ENCODE peak calls at places on chromosomes 5 and 9, in nine cellular contexts. G, O, Q, C, M, A, Z, J and R are unnamed samples.

GRCh38 chr5:169165052-169165451 is 135.9 kb downstream of the SLIT3 start:
- DNase-seq in O (no peak), G (no peak), C (no peak), J (no peak), Q (no peak), M (no peak), A (no peak), Z (no peak), R (no peak)

GRCh38 chr9:119601632-119602031 is 232.4 kb upstream of the BRINP1 start:
- DNase-seq in J (no peak), G (no peak), Q (no peak), A (no peak), M (no peak), O (no peak), C (no peak), Z (no peak), R (no peak)

GRCh38 chr5:115472601-115473000 is 72.0 kb downstream of the FEM1C start:
- DNase-seq in G (no peak), Z (no peak), J (no peak), M (no peak), C (no peak), Q (peak), O (no peak), A (no peak), R (peak)

GRCh38 chr5:1015545-1015944 is 6.9 kb downstream of the NKD2 start:
- DNase-seq in J (no peak), Z (no peak), C (no peak), G (no peak), A (no peak), Q (no peak), O (no peak), M (no peak), R (no peak)

GRCh38 chr5:85441138-85441537 is 1056.5 kb upstream of the EDIL3 start:
- DNase-seq in O (no peak), G (no peak), Z (no peak), M (no peak), C (no peak), A (no peak), Q (no peak), J (no peak), R (no peak)

GRCh38 chr5:135600141-135600570 is 21.4 kb upstream of the CXCL14 start:
- DNase-seq in Q (no peak), G (no peak), Z (no peak), M (no peak), J (no peak), A (no peak), O (no peak), C (no peak), R (no peak)

GRCh38 chr5:126594077-126594476 is 942 bp downstream of the ALDH7A1 start:
- DNase-seq in G (no peak), Z (no peak), J (no peak), O (no peak), C (no peak), A (peak), Q (no peak), M (no peak), R (peak)

GRCh38 chr9:124297553-124297905 is 39.8 kb downstream of the NEK6 start:
- DNase-seq in Q (no peak), G (peak), C (no peak), O (peak), J (peak), Z (no peak), A (peak), M (no peak), R (peak)

GRCh38 chr5:151471276-151471675 is 23.9 kb downstream of the SLC36A1 start:
- DNase-seq in O (no peak), C (no peak), Q (no peak), Z (no peak), J (no peak), M (no peak), G (no peak), A (no peak), R (no peak)

GRCh38 chr5:73853091-73853490 is 227.1 kb downstream of the ARHGEF28 start:
- DNase-seq in Q (no peak), G (peak), M (peak), A (peak), O (no peak), C (no peak), Z (no peak), J (no peak), R (no peak)

GRCh38 chr5:933251-933861 is 40.7 kb downstream of the TRIP13 start:
- DNase-seq in C (no peak), M (no peak), Q (no peak), J (no peak), A (no peak), G (no peak), Z (no peak), O (no peak), R (no peak)

GRCh38 chr5:42756630-42757601 is at the start of gene CCDC152:
- DNase-seq in J (no peak), Z (peak), O (no peak), M (no peak), A (no peak), C (peak), Q (no peak), G (no peak), R (peak)

GRCh38 chr5:157862183-157862851 is 3.4 kb upstream of the CLINT1 start:
- DNase-seq in M (no peak), Z (no peak), Q (no peak), C (no peak), O (no peak), G (no peak), A (no peak), J (no peak), R (no peak)

GRCh38 chr5:150000261-150000989 is at the start of the genes HMGXB3 and TIGD6:
- DNase-seq in O (peak), J (peak), G (peak), Q (peak), A (peak), M (peak), Z (peak), C (peak), R (peak)

GRCh38 chr9:84140535-84141101 is 160.0 kb downstream of the RMI1 start:
- DNase-seq in M (no peak), G (no peak), C (no peak), O (no peak), J (no peak), Z (no peak), Q (no peak), A (no peak), R (peak)

GRCh38 chr5:9502435-9502834 is 43.4 kb downstream of the SEMA5A start:
- DNase-seq in A (no peak), O (no peak), M (no peak), Q (no peak), G (no peak), Z (no peak), C (no peak), J (no peak), R (no peak)

GRCh38 chr5:180831139-180832080 is 28.8 kb upstream of the MGAT1 start:
- DNase-seq in A (peak), C (peak), G (peak), Q (peak), O (peak), Z (peak), M (no peak), J (no peak), R (peak)

GRCh38 chr5:119289413-119289812 is 66.4 kb upstream of the TNFAIP8 start:
- DNase-seq in C (no peak), M (no peak), G (no peak), Z (no peak), J (no peak), Q (no peak), A (no peak), O (no peak), R (no peak)

GRCh38 chr5:119290607-119291006 is 65.2 kb upstream of the TNFAIP8 start:
- DNase-seq in Q (no peak), J (no peak), G (no peak), A (no peak), M (no peak), O (no peak), C (no peak), Z (no peak), R (no peak)

GRCh38 chr5:119291056-119291455 is 64.8 kb upstream of the TNFAIP8 start:
- DNase-seq in G (no peak), M (no peak), A (no peak), Z (no peak), J (no peak), C (no peak), Q (no peak), O (no peak), R (no peak)

GRCh38 chr5:119288364-119289047 is 67.3 kb upstream of the TNFAIP8 start:
- DNase-seq in J (no peak), C (no peak), Q (no peak), G (no peak), M (no peak), O (no peak), A (no peak), Z (no peak), R (no peak)

DNA sequence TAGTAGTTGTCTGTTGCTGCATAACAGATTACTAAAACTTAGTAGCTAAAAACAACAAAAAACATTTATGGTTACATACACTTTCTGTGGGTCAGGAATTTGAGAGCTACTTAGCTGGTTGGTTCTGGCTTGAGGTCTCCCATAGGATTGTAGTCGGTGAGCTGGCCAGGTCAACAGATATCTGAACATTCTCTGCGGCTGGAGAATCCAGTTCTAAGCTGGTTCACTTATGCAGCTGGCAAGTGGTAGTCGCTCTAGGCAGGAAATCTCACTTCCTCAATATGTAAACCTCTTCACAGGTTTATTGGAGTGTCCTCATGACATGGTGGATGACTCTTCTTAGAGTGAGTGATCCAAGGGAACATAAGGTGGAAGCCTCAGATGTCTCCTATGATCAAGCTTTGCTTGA is 65.7 kb upstream of the TNFAIP8 start:
- DNase-seq in A (no peak), O (no peak), M (peak), Q (peak), Z (no peak), C (no peak), J (no peak), G (no peak), R (no peak)
- TF ChIP-seq REST in A (no peak), O (no peak), M (peak), Q (no peak), Z (no peak), C (no peak), J (no peak), G (no peak), R (no peak)

GRCh38 chr5:71783891-71784290 is 64.8 kb downstream of the CARTPT start:
- DNase-seq in C (no peak), A (no peak), Z (no peak), O (no peak), J (no peak), M (no peak), G (no peak), Q (no peak), R (no peak)
- H3K27ac ChIP-seq in C (no peak), A (no peak), Z (no peak), O (no peak), J (no peak), M (no peak), G (peak), Q (no peak), R (no peak)

GRCh38 chr9:90141723-90142122 is 500.9 kb downstream of the DIRAS2 start:
- DNase-seq in C (peak), J (peak), M (no peak), Q (no peak), O (no peak), A (no peak), G (peak), Z (no peak), R (peak)
- TF ChIP-seq REST in C (no peak), J (no peak), M (no peak), Q (no peak), O (no peak), A (no peak), G (no peak), Z (no peak), R (no peak)

GRCh38 chr5:172170251-172170701 is 17.7 kb downstream of the STK10 start:
- DNase-seq in O (no peak), C (no peak), Q (no peak), G (no peak), M (no peak), A (no peak), J (no peak), Z (no peak), R (no peak)
- H3K27ac ChIP-seq in O (no peak), C (no peak), Q (no peak), G (no peak), M (no peak), A (no peak), J (no peak), Z (no peak), R (no peak)

GRCh38 chr5:25516136-25516535 is 871.4 kb upstream of the CDH10 start:
- DNase-seq in Z (no peak), J (no peak), Q (no peak), O (no peak), C (no peak), A (no peak), G (no peak), M (no peak), R (no peak)
- TF ChIP-seq REST in Z (no peak), J (no peak), Q (no peak), O (no peak), C (no peak), A (no peak), G (no peak), M (no peak), R (no peak)

DNA sequence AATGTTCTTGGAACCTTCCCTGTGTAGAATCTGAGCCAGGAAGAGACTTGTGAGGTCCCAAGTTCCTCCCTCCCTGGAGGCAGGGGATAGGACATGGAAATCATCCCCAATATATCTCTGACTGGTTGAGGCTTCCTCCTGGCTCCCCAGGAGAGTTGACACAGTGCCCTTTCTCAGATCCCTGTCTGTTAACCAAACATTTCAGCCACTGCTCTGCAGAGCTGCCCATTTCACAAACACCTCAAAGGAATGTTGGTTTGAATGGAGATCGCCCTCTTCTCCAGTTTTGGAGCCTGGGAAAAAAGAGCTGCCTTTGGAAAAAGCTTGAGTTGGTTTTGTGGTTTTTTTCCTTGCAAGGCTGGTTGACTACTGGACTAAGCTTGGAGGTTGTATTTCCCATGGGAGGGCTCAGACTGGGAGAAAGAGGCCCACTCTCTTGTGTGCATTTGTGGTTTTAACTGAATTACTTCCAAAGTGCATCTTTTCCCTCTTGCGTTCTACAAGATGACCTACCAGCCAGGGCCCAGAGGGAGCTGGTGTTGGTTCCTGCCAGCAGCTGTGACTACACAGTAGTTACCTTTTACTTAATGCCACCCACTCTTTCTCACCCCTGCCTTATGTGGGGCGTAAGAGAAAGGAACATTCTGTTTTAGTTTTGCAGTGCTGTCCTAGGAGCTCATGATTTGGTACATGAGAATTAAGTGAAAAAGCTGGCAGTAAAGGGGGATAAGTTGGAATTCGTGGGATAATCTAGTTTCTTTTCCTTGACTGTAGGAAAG is 45.2 kb downstream of the RCL1 start:
- DNase-seq in M (no peak), Z (no peak), C (no peak), O (no peak), A (no peak), J (peak), Q (no peak), G (no peak), R (no peak)
- H3K27ac ChIP-seq in M (no peak), Z (no peak), C (peak), O (no peak), A (no peak), J (peak), Q (no peak), G (peak), R (no peak)

DNA sequence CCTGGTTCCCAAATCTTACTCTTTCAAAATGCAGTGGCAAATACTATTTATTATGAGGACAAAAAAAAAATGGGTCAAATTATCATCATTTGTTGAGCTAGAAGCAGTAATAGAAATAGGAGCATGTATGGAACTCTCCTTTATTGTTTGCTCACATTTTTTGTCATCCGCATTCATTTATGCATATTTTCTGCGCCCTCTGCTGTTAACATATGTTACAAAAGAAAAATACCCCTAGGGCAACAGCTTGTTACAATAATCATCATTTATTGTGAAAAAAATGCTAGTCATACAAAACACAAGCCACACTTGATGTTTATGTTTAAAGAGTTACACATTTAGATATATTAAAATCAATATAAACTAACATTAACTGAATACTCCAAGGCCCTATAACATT is 328.2 kb downstream of the TUSC1 start:
- DNase-seq in O (no peak), J (no peak), C (peak), M (no peak), A (no peak), G (peak), Z (no peak), Q (no peak), R (no peak)
- TF ChIP-seq REST in O (no peak), J (no peak), C (no peak), M (no peak), A (no peak), G (no peak), Z (no peak), Q (no peak), R (no peak)